ENCODE peak calls at places on chromosomes 11 and 22, in nine cellular contexts. W is transverse colon, E is HepG2, K is PC-3, Q is left ventricle myocardium inferior, P is stomach, B is cardiac muscle cell, U is adrenal gland, I is psoas muscle. M is an unnamed sample. For H3K4me1, the result is how much of the 10 kb centered on the place peaks cover.

GRCh38 chr11:69203901-69204245 is 48.1 kb downstream of the SMIM38 start:
- DNase-seq in W (no peak), E (no peak), K (no peak), Q (no peak), P (no peak), B (no peak), U (no peak), I (no peak), M (no peak)

GRCh38 chr11:43944761-43945311 is 2.4 kb downstream of the C11orf96 start:
- DNase-seq in W (peak), E (peak), K (peak), Q (peak), P (peak), B (peak), U (peak), I (peak), M (peak)

GRCh38 chr11:19803506-19803998 is 90.9 kb downstream of the NAV2 start:
- DNase-seq in W (peak), E (no peak), K (peak), Q (no peak), P (peak), B (no peak), U (no peak), I (no peak), M (no peak)

GRCh38 chr11:11370263-11371060 is 17.4 kb upstream of the CSNK2A3 start:
- DNase-seq in W (no peak), E (no peak), K (no peak), Q (no peak), P (no peak), B (no peak), U (no peak), I (no peak), M (no peak)

GRCh38 chr11:11966826-11967668 is 41.4 kb downstream of the DKK3 start:
- DNase-seq in W (peak), E (peak), K (peak), Q (peak), P (peak), B (peak), U (peak), I (peak), M (peak)

GRCh38 chr11:32033491-32033890 is 57.4 kb upstream of the RCN1 start:
- DNase-seq in W (no peak), E (no peak), K (no peak), Q (no peak), P (no peak), B (peak), U (no peak), I (no peak), M (no peak)

GRCh38 chr22:42969348-42969975 is 45.5 kb downstream of the PACSIN2 start:
- DNase-seq in W (no peak), E (no peak), K (peak), Q (no peak), P (no peak), B (peak), U (no peak), I (no peak), M (no peak)

GRCh38 chr11:121630041-121630440 is 177.3 kb upstream of the SORL1-AS1 start:
- DNase-seq in W (no peak), E (no peak), K (peak), Q (no peak), P (no peak), B (peak), U (peak), I (no peak), M (no peak)

GRCh38 chr22:35205141-35205775 is 52.0 kb upstream of the HMGXB4 start:
- DNase-seq in W (no peak), E (no peak), K (no peak), Q (no peak), P (no peak), B (no peak), U (no peak), I (no peak), M (no peak)

GRCh38 chr22:27987557-27987956 is 68.5 kb upstream of the PITPNB start:
- DNase-seq in W (no peak), E (no peak), K (no peak), Q (no peak), P (peak), B (peak), U (no peak), I (no peak), M (no peak)
- TF ChIP-seq CTCF in W (no peak), E (no peak), K (no peak), Q (no peak), P (no peak), B (no peak), U (no peak), I (no peak), M (no peak)

GRCh38 chr11:111413849-111414248 is 34.8 kb upstream of the POU2AF1 start:
- DNase-seq in W (no peak), E (no peak), K (no peak), Q (no peak), P (no peak), B (no peak), U (no peak), I (no peak), M (no peak)
- H3K4me1 ChIP-seq in W (under half), E (half or more), K (under half), Q (under half), P (under half), B (under half), U (under half), I (under half), M (under half)

GRCh38 chr22:17269607-17270261 is 50.5 kb upstream of the ADA2 start:
- DNase-seq in W (peak), E (no peak), K (no peak), Q (no peak), P (no peak), B (no peak), U (no peak), I (no peak), M (no peak)

GRCh38 chr22:17269224-17269606 is 50.0 kb upstream of the ADA2 start:
- DNase-seq in W (no peak), E (no peak), K (no peak), Q (no peak), P (no peak), B (no peak), U (no peak), I (no peak), M (no peak)

GRCh38 chr22:17266261-17266971 is 47.2 kb upstream of the ADA2 start:
- DNase-seq in W (peak), E (no peak), K (no peak), Q (peak), P (no peak), B (peak), U (no peak), I (no peak), M (no peak)

GRCh38 chr22:17267661-17268330 is 48.6 kb upstream of the ADA2 start:
- DNase-seq in W (no peak), E (no peak), K (no peak), Q (no peak), P (no peak), B (no peak), U (no peak), I (no peak), M (no peak)

GRCh38 chr22:17268501-17269223 is 49.4 kb upstream of the ADA2 start:
- DNase-seq in W (no peak), E (no peak), K (no peak), Q (no peak), P (no peak), B (no peak), U (no peak), I (no peak), M (no peak)
- TF ChIP-seq CTCF in W (no peak), E (no peak), K (no peak), Q (peak), P (no peak), B (peak), U (no peak), I (peak), M (no peak)

GRCh38 chr11:133548641-133549040 is 16.3 kb upstream of the OPCML start:
- DNase-seq in W (no peak), E (no peak), K (no peak), Q (no peak), P (no peak), B (no peak), U (no peak), I (no peak), M (no peak)
- H3K4me1 ChIP-seq in W (under half), E (under half), K (under half), Q (under half), P (under half), B (under half), U (under half), I (under half), M (under half)

GRCh38 chr22:20438678-20439492 is 1.3 kb upstream of the SCARF2 start:
- DNase-seq in W (no peak), E (peak), K (no peak), Q (no peak), P (no peak), B (no peak), U (no peak), I (no peak), M (no peak)
- TF ChIP-seq CTCF in W (no peak), E (peak), K (no peak), Q (peak), P (no peak), B (peak), U (no peak), I (peak), M (peak)

GRCh38 chr11:114086394-114086793 is 26.9 kb downstream of the ZBTB16 start:
- DNase-seq in W (no peak), E (no peak), K (no peak), Q (no peak), P (no peak), B (no peak), U (no peak), I (no peak), M (no peak)

GRCh38 chr11:114088836-114089235 is 29.3 kb downstream of the ZBTB16 start:
- DNase-seq in W (no peak), E (no peak), K (no peak), Q (no peak), P (no peak), B (no peak), U (no peak), I (no peak), M (peak)

GRCh38 chr11:114088216-114088615 is 28.7 kb downstream of the ZBTB16 start:
- DNase-seq in W (no peak), E (no peak), K (peak), Q (no peak), P (no peak), B (no peak), U (no peak), I (no peak), M (no peak)

GRCh38 chr11:114085965-114086364 is 26.5 kb downstream of the ZBTB16 start:
- DNase-seq in W (peak), E (no peak), K (peak), Q (no peak), P (peak), B (no peak), U (no peak), I (peak), M (no peak)

GRCh38 chr11:114087028-114087427 is 27.5 kb downstream of the ZBTB16 start:
- DNase-seq in W (no peak), E (no peak), K (no peak), Q (no peak), P (no peak), B (no peak), U (no peak), I (no peak), M (no peak)
- H3K4me1 ChIP-seq in W (under half), E (under half), K (under half), Q (half or more), P (half or more), B (under half), U (half or more), I (half or more), M (under half)

GRCh38 chr11:64206457-64207246 is at the start of gene FERMT3:
- DNase-seq in W (peak), E (no peak), K (no peak), Q (peak), P (peak), B (no peak), U (peak), I (peak), M (no peak)
- TF ChIP-seq CTCF in W (no peak), E (peak), K (no peak), Q (no peak), P (no peak), B (no peak), U (no peak), I (no peak), M (no peak)

DNA sequence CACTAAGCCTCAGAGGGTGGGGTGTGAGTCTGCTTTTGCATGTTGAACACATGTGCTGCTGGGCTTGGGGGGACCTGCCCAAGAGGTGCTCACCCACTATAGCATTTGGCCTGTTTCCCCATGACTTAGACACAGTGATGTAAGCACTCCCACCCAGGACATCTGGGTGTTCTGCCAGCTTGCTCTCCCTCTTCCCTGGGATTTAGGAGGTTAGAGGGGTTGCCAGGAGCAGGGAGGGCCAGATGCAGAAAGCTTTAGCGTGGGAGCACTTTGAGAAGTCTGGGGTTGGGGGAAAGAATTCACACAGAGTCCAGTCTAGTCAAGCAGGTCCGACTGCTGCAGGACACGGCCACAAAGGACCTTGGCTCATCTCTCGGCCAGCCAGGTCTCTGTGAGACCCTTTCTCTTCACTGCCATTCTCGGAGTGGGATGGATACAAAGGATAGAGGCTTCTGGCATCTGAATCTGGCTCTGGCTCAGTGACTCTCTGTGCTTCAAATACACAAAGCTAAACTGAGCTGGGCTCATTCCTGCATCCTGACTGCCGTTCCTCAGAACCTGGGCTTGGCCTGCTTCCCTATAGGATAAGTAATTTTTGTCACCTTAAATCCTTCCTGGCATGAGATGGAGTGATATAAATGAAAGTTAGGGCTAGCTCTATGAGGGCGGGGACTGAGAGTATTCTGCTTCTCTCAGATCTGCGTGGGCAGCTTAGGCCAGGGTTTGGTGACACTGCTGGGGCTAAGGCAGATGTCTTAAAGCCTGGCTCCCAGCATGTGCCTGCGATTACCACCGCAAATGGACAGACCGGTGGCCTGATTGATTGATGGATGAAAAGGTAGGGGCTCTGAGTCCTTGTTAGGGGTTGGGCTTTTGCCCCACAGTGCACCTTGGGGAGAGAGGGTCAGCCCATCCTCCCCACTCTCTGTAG is 14.5 kb downstream of the USP2 start:
- DNase-seq in W (no peak), E (no peak), K (no peak), Q (no peak), P (no peak), B (no peak), U (no peak), I (no peak), M (peak)
- H3K4me1 ChIP-seq in W (under half), E (half or more), K (under half), Q (half or more), P (half or more), B (half or more), U (half or more), I (half or more), M (under half)

M was measured in uterus.